ENCODE peak calls at places on chromosome 22, in five cellular contexts. One of them, this sample, is unnamed.

GRCh38 chr22:28395920-28396447 is 283.7 kb downstream of the TTC28 start:
- DNase-seq in M059J: peak
- DNase-seq in DMS153: no peak
- DNase-seq in RCC 7860: no peak
- DNase-seq in PC-9: no peak
- DNase-seq in this sample: no peak

GRCh38 chr22:29117799-29118477 is 45.1 kb downstream of the KREMEN1 start:
- DNase-seq in M059J: no peak
- DNase-seq in RCC 7860: no peak
- DNase-seq in DMS153: no peak
- DNase-seq in PC-9: no peak
- DNase-seq in this sample: no peak

GRCh38 chr22:22948651-22949611 is 61.3 kb downstream of the IGLL5 start:
- DNase-seq in DMS153: no peak
- DNase-seq in PC-9: no peak
- DNase-seq in M059J: no peak
- DNase-seq in RCC 7860: no peak
- DNase-seq in this sample: no peak

GRCh38 chr22:39967996-39968968 is 8.1 kb downstream of the TMA7B start:
- DNase-seq in PC-9: no peak
- DNase-seq in M059J: no peak
- DNase-seq in DMS153: no peak
- DNase-seq in RCC 7860: no peak
- DNase-seq in this sample: no peak

GRCh38 chr22:42621505-42622002 is 6.9 kb upstream of the POLDIP3 start:
- DNase-seq in DMS153: no peak
- DNase-seq in PC-9: peak
- DNase-seq in M059J: peak
- DNase-seq in RCC 7860: peak
- DNase-seq in this sample: no peak

GRCh38 chr22:49429066-49429465 is 398.6 kb downstream of the BRD1 start:
- DNase-seq in RCC 7860: no peak
- DNase-seq in M059J: no peak
- DNase-seq in DMS153: no peak
- DNase-seq in PC-9: no peak
- DNase-seq in this sample: no peak

GRCh38 chr22:28031383-28031922 is 112.4 kb upstream of the PITPNB start:
- DNase-seq in PC-9: no peak
- DNase-seq in M059J: no peak
- DNase-seq in DMS153: no peak
- DNase-seq in RCC 7860: no peak
- DNase-seq in this sample: no peak

GRCh38 chr22:25137577-25138525 is 61.8 kb upstream of the CRYBB3 start:
- DNase-seq in DMS153: no peak
- DNase-seq in RCC 7860: no peak
- DNase-seq in PC-9: no peak
- DNase-seq in M059J: no peak
- DNase-seq in this sample: no peak

GRCh38 chr22:50308597-50308935 is 1.1 kb upstream of the PLXNB2 start:
- DNase-seq in DMS153: no peak
- DNase-seq in RCC 7860: peak
- DNase-seq in PC-9: peak
- DNase-seq in M059J: no peak
- DNase-seq in this sample: no peak

This sample was measured in epithelial cell of prostate.